ENCODE peak calls at places on chromosomes 6 and 20, in eight cellular contexts. D is neuronal stem cell; P is suprapubic skin; R is CD8-positive, alpha-beta T cell; S is effector memory CD4-positive, alpha-beta T cell; H is left ventricle myocardium inferior; U is mammary epithelial cell; T is ovary. F is an unnamed sample. For H3K4me1, the result is how much of the 10 kb centered on the place peaks cover.

GRCh38 chr6:43628392-43629103 is 516 bp downstream of the GTPBP2 start:
- DNase-seq in T (peak), D (peak), U (peak), P (no peak), R (peak), S (peak), H (peak), F (peak)

GRCh38 chr6:83019741-83020140 is 45.9 kb downstream of the UBE3D start:
- DNase-seq in D (no peak), R (no peak), S (no peak), P (no peak), U (no peak), T (no peak), H (no peak), F (no peak)

GRCh38 chr6:83867527-83868161 is 8.2 kb downstream of the CYB5R4 start:
- DNase-seq in U (peak), T (peak), S (no peak), P (no peak), D (peak), R (no peak), H (no peak), F (peak)

GRCh38 chr6:113570651-113571050 is 286.5 kb upstream of the MARCKS start:
- DNase-seq in D (no peak), R (no peak), T (no peak), S (no peak), H (no peak), P (no peak), U (no peak), F (no peak)

GRCh38 chr6:89454300-89454699 is 21.3 kb downstream of the ANKRD6 start:
- DNase-seq in D (no peak), T (no peak), U (no peak), H (no peak), P (no peak), R (no peak), S (no peak), F (no peak)

GRCh38 chr6:167119680-167120556 is 3.0 kb upstream of the CCR6 start:
- DNase-seq in U (no peak), P (no peak), R (peak), D (no peak), H (no peak), T (no peak), S (peak), F (no peak)

GRCh38 chr20:402496-402885 is 5.6 kb upstream of the RBCK1 start:
- DNase-seq in D (no peak), T (no peak), R (no peak), U (no peak), H (no peak), S (no peak), P (no peak), F (no peak)

GRCh38 chr6:49001856-49002255 is 461.2 kb downstream of the MMUT start:
- DNase-seq in U (peak), T (no peak), P (no peak), D (peak), R (no peak), H (no peak), S (no peak), F (no peak)

GRCh38 chr6:47235964-47236760 is 73.5 kb downstream of the TNFRSF21 start:
- DNase-seq in S (no peak), D (no peak), T (no peak), H (peak), P (no peak), U (no peak), R (no peak), F (no peak)

GRCh38 chr6:1240766-1241165 is 71.1 kb upstream of the FOXQ1 start:
- DNase-seq in R (no peak), S (no peak), P (no peak), D (no peak), U (peak), H (no peak), T (no peak), F (no peak)

GRCh38 chr6:166958926-166959861 is 2.8 kb upstream of the RNASET2 start:
- DNase-seq in D (no peak), H (no peak), R (peak), S (peak), P (no peak), T (no peak), U (no peak), F (no peak)

GRCh38 chr6:170493354-170493753 is 59.8 kb downstream of the PSMB1 start:
- DNase-seq in R (no peak), H (no peak), U (no peak), P (no peak), S (no peak), D (no peak), T (no peak), F (no peak)

DNA sequence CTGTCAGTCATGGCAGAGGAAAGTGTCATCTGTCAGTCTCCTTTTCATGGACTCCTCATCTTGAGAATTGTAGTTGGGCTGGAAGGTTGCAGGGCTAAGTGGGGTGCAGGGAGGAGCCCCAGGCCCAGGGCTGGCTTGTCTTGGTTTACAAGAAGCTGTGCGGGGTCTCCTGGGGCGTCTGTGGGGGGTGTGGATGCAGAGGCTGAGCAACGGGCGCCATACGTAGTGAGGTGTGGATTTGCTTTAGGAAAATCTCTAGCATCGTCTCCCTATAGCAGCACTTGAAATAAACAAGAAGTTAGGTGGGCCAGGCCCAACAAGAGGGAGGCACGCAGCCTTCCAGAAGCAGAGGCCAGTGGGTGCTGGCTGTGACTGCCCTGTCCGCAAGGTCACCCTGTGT is 1.8 kb upstream of the SLC17A9 start:
- DNase-seq in T (no peak), D (no peak), U (no peak), H (no peak), R (no peak), P (no peak), S (no peak), F (peak)
- H3K4me1 ChIP-seq in T (under half), D (under half), U (under half), H (half or more), R (under half), P (under half), S (under half), F (under half)

GRCh38 chr20:43728686-43729255 is 2.0 kb upstream of the GTSF1L start:
- DNase-seq in T (no peak), U (no peak), R (no peak), S (no peak), D (no peak), H (no peak), P (no peak), F (no peak)

GRCh38 chr20:43731469-43731868 is 4.7 kb upstream of the GTSF1L start:
- DNase-seq in S (no peak), U (no peak), R (no peak), H (no peak), T (no peak), P (no peak), D (no peak), F (no peak)

GRCh38 chr20:43727980-43728590 is 1.3 kb upstream of the GTSF1L start:
- DNase-seq in T (no peak), R (peak), H (no peak), U (no peak), D (no peak), P (no peak), S (no peak), F (no peak)

GRCh38 chr20:43736588-43737091 is 9.8 kb upstream of the GTSF1L start:
- DNase-seq in D (peak), R (no peak), P (no peak), S (no peak), T (no peak), H (no peak), U (no peak), F (no peak)

DNA sequence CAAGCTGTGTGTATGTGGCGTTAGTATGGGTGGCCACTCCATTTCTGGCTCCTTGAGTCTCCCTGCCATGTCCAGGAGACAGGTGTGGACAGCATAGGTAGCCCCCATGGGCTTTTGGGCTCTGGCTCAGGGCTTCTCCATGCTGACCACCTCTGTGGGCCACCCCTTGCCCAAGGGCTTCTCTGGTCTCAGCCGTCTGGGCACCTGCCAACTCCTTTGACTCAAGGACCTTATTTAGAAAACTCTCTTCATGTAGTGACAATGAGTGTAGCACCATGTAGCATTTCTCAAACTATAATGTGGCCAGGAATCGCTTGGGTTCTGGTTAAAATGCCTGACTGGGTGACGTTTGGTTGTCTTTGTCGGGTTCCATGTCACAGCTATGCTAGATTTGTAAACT is 5.1 kb upstream of the GTSF1L start:
- DNase-seq in D (no peak), S (no peak), H (no peak), T (no peak), P (no peak), R (no peak), U (no peak), F (no peak)
- H3K4me1 ChIP-seq in D (under half), S (under half), H (under half), T (under half), P (under half), R (under half), U (under half), F (under half)

DNA sequence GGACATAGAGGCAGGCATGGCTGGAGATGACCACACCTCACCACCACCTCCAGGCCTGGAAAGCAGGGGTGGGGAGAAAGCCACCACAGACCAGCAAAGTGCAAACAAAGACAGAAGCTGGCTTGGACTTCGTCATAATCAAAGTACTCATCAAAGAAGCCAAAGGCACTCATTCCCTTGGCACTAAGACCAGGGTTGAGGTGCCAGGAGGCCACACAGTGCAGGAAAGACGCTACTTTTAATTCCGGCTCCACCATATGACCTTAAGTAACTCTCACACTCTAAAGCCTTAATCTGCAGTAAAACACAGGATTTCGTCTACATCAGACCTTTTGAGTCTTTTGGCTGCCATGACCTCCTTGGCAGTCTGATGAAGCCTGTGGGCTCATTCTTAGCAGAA is 123.1 kb downstream of the HIVEP2 start:
- DNase-seq in T (no peak), P (no peak), R (no peak), H (no peak), S (no peak), D (no peak), U (no peak), F (no peak)
- H3K4me1 ChIP-seq in T (under half), P (half or more), R (under half), H (half or more), S (under half), D (under half), U (under half), F (under half)

GRCh38 chr6:135904666-135905065 is 53.2 kb downstream of the PDE7B start:
- DNase-seq in R (no peak), D (no peak), T (no peak), U (peak), S (no peak), H (no peak), P (no peak), F (no peak)
- H3K4me1 ChIP-seq in R (under half), D (under half), T (under half), U (under half), S (under half), H (under half), P (under half), F (under half)

GRCh38 chr20:51444472-51444871 is 98.0 kb downstream of the NFATC2 start:
- DNase-seq in U (no peak), S (no peak), D (no peak), T (no peak), H (no peak), P (no peak), R (no peak), F (no peak)

GRCh38 chr20:51440589-51440988 is 101.9 kb downstream of the NFATC2 start:
- DNase-seq in P (no peak), T (no peak), R (no peak), U (no peak), D (no peak), S (no peak), H (no peak), F (no peak)

GRCh38 chr20:51445591-51445990 is 96.9 kb downstream of the NFATC2 start:
- DNase-seq in R (no peak), S (no peak), H (no peak), D (no peak), T (no peak), P (no peak), U (no peak), F (no peak)

GRCh38 chr20:51444922-51445438 is 97.5 kb downstream of the NFATC2 start:
- DNase-seq in T (no peak), S (no peak), H (no peak), D (no peak), R (no peak), U (no peak), P (no peak), F (no peak)

GRCh38 chr20:51442602-51443001 is 99.9 kb downstream of the NFATC2 start:
- DNase-seq in U (no peak), P (no peak), D (no peak), T (no peak), H (no peak), S (no peak), R (no peak), F (no peak)
- H3K4me1 ChIP-seq in U (under half), P (under half), D (under half), T (under half), H (under half), S (under half), R (under half), F (under half)

GRCh38 chr6:111253999-111254778 is 166.9 kb downstream of the SLC16A10 start:
- DNase-seq in T (no peak), D (no peak), U (no peak), S (no peak), P (no peak), H (no peak), R (no peak), F (no peak)
- H3K4me1 ChIP-seq in T (under half), D (under half), U (under half), S (under half), P (under half), H (under half), R (under half), F (under half)

GRCh38 chr6:149330133-149330532 is 12.6 kb downstream of the TAB2 start:
- DNase-seq in T (no peak), H (no peak), R (no peak), S (no peak), P (no peak), D (no peak), U (no peak), F (no peak)
- H3K4me1 ChIP-seq in T (under half), H (half or more), R (half or more), S (half or more), P (under half), D (under half), U (under half), F (under half)

DNA sequence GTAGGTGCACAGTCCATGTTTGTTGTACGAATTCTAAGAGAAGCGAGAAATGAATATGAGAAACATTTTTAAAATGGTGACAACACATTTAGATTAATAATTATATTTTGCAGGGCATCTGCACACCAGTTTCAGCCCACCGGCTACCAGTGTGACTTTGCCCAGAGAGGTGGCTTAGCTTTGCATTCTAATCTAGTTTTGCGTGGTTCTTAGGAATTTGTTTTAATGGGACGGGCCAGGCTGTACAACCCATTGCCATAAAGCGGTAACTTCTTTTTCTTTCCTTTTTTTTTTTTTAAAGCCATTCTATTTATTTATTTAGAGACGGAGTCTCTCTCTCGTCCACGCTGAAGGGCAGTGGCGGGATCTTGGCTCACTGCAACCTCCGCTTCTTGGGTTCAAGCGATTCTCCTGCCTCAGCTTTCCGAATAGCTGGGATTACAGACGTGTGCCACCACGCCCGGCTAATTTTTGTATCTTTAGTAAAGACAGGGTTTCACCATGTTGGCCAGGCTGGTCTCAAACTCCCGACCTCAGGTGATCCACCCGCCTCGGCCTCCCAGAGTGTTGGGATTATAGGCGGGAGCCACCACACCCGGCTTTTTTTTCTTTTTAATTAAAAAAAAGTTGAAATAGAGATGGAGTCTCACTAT is 829 bp downstream of the MANBAL start:
- DNase-seq in T (no peak), R (no peak), D (no peak), P (no peak), S (no peak), H (no peak), U (no peak), F (no peak)
- H3K4me1 ChIP-seq in T (under half), R (under half), D (under half), P (under half), S (under half), H (under half), U (under half), F (under half)